ENCODE peak calls at places on chromosomes 16 and 17, in five cellular contexts. Z is PC-9, C is K562, R is cardiac muscle cell, N is tibial nerve. F is an unnamed sample.

GRCh38 chr16:86306046-86306644 is 204.2 kb upstream of the FOXF1 start:
- DNase-seq in R (no peak), N (no peak), Z (no peak), C (no peak), F (no peak)

GRCh38 chr17:51059781-51060180 is 60.9 kb downstream of the SPAG9 start:
- DNase-seq in C (no peak), N (no peak), Z (no peak), R (peak; percentile 25), F (no peak)

GRCh38 chr17:82367724-82368524 is 3.6 kb upstream of the UTS2R start:
- DNase-seq in R (no peak), Z (no peak), C (peak; percentile 97), N (no peak), F (no peak)

GRCh38 chr16:54783980-54784379 is 146.7 kb upstream of the IRX5 start:
- DNase-seq in R (no peak), C (no peak), Z (no peak), N (no peak), F (no peak)

GRCh38 chr16:85270365-85270764 is 158.1 kb upstream of the CIBAR2 start:
- DNase-seq in N (no peak), R (no peak), C (no peak), Z (no peak), F (no peak)

GRCh38 chr16:74034862-74035261 is 261.8 kb upstream of the PSMD7 start:
- DNase-seq in N (no peak), C (peak; percentile 28), R (peak; percentile 34), Z (no peak), F (no peak)

GRCh38 chr16:83631006-83631405 is 176.8 kb upstream of the HSBP1 start:
- DNase-seq in N (no peak), C (no peak), R (no peak), Z (no peak), F (no peak)

GRCh38 chr17:7889166-7889584 is 586 bp downstream of the CHD3 start:
- DNase-seq in N (peak; percentile 90), Z (peak; percentile 98), R (peak; percentile 97), C (peak; percentile 10), F (peak; percentile 75)

GRCh38 chr16:5448798-5449197 is 351.2 kb upstream of the EEF2KMT start:
- DNase-seq in R (no peak), C (no peak), N (no peak), Z (no peak), F (no peak)

GRCh38 chr16:47728229-47728628 is 267.1 kb downstream of the PHKB start:
- DNase-seq in C (no peak), R (no peak), Z (no peak), N (no peak), F (no peak)

GRCh38 chr17:78397681-78398101 is 19.2 kb downstream of the PGS1 start:
- DNase-seq in C (no peak), N (no peak), R (peak; percentile 49), Z (no peak), F (no peak)

GRCh38 chr17:42553161-42553818 is 567 bp downstream of the HSD17B1 start:
- DNase-seq in R (peak; percentile 62), Z (no peak), N (no peak), C (peak; percentile 91), F (no peak)

GRCh38 chr17:7887038-7887481 is 1.5 kb upstream of the CHD3 start:
- DNase-seq in N (no peak), R (no peak), C (no peak), Z (no peak), F (peak; percentile 93)

GRCh38 chr17:17387461-17388362 is 84.5 kb downstream of the NT5M start:
- DNase-seq in R (no peak), Z (peak; percentile 78), N (no peak), C (peak; percentile 18), F (peak; percentile 52)

GRCh38 chr17:35871415-35871814 is 2.7 kb upstream of the HEATR9 start:
- DNase-seq in Z (no peak), C (no peak), N (no peak), R (peak; percentile 14), F (no peak)

GRCh38 chr16:17062676-17063075 is 408.1 kb downstream of the XYLT1 start:
- DNase-seq in C (no peak), Z (no peak), R (no peak), N (no peak), F (no peak)

GRCh38 chr17:34503804-34504203 is 75.6 kb upstream of the TMEM132E start:
- DNase-seq in R (peak; percentile 23), Z (no peak), N (no peak), C (no peak), F (no peak)

GRCh38 chr17:81245665-81246342 is 6.7 kb downstream of the NDUFAF8 start:
- DNase-seq in Z (no peak), R (no peak), N (no peak), C (no peak), F (no peak)

GRCh38 chr16:52634101-52634500 is 87.2 kb upstream of the TOX3 start:
- DNase-seq in C (no peak), Z (no peak), R (no peak), N (no peak), F (no peak)

F was measured in keratinocyte.